ENCODE peak calls at places on chromosome 10, in nine cellular contexts. X is activated CD4-positive, alpha-beta T cell treated with anti-CD3 and anti-CD28 coated beads for 4 hours; O is GM23338; E is transverse colon; Q is activated effector memory CD4-positive, alpha-beta T cell treated with Interleukin-2 at 50 U/mL for 16 hours; T is effector memory CD4-positive, alpha-beta T cell; D is GM03348; V is BJ; A is WTC11. S is an unnamed sample.

GRCh38 chr10:61778137-61778536 is 115.4 kb downstream of the CABCOCO1 start:
- DNase-seq in X (no peak), V (no peak), A (no peak), D (no peak), E (no peak), T (no peak), O (no peak), Q (no peak), S (no peak)

GRCh38 chr10:98259606-98260319 is 8.2 kb downstream of the LOXL4 start:
- DNase-seq in D (no peak), T (no peak), V (no peak), Q (no peak), X (no peak), O (no peak), E (no peak), A (no peak), S (no peak)

GRCh38 chr10:113135025-113135424 is 185.0 kb downstream of the TCF7L2 start:
- DNase-seq in V (no peak), D (no peak), X (no peak), T (no peak), O (peak; percentile 77), Q (no peak), E (no peak), A (peak; percentile 29), S (no peak)

GRCh38 chr10:99926925-99927718 is 82.6 kb downstream of the DNMBP start:
- DNase-seq in V (no peak), Q (no peak), E (peak; percentile 76), D (peak; percentile 47), O (no peak), A (no peak), T (no peak), X (no peak), S (no peak)

GRCh38 chr10:128050937-128051336 is 75.3 kb downstream of the MKI67 start:
- DNase-seq in V (no peak), A (no peak), D (no peak), Q (no peak), X (no peak), E (no peak), T (no peak), O (no peak), S (no peak)

GRCh38 chr10:121594623-121595320 is 3.5 kb downstream of the FGFR2 start:
- DNase-seq in T (no peak), V (peak; percentile 16), X (no peak), O (no peak), A (no peak), E (no peak), Q (no peak), D (peak; percentile 62), S (no peak)

GRCh38 chr10:28853195-28853594 is 175.9 kb downstream of the BAMBI start:
- DNase-seq in E (no peak), X (no peak), T (no peak), A (no peak), Q (no peak), O (no peak), D (no peak), V (no peak), S (no peak)

GRCh38 chr10:116418394-116418793 is 9.3 kb upstream of the PNLIPRP3 start:
- DNase-seq in X (no peak), E (no peak), Q (no peak), V (no peak), D (no peak), A (no peak), T (no peak), O (no peak), S (no peak)

GRCh38 chr10:109978481-109978880 is 29.3 kb upstream of the ADD3 start:
- DNase-seq in A (peak; percentile 74), D (peak; percentile 36), O (peak; percentile 79), Q (peak; percentile 38), X (peak; percentile 74), T (peak; percentile 45), E (peak; percentile 76), V (no peak), S (no peak)

GRCh38 chr10:3786295-3786981 is 1.4 kb upstream of the KLF6 start:
- DNase-seq in Q (no peak), O (peak; percentile 84), A (peak; percentile 68), D (no peak), V (no peak), X (peak; percentile 56), E (peak; percentile 51), T (no peak), S (no peak)

GRCh38 chr10:15035385-15036301 is 8.1 kb upstream of the OLAH start:
- DNase-seq in V (no peak), O (peak; percentile 64), T (no peak), D (no peak), A (peak; percentile 27), E (peak; percentile 16), Q (no peak), X (no peak), S (no peak)

S was measured in D721Med.